ENCODE peak calls at places on chromosomes 16 and 17, in eight cellular contexts. A is PC-9; Q is ovary; K is H9; I is astrocyte; R is Peyer's patch; C is CD8-positive, alpha-beta T cell; T is stomach. E is an unnamed sample. For H3K9me3, the result is how much of the 10 kb centered on the place peaks cover.

GRCh38 chr16:11016993-11017392 is 72.6 kb downstream of the CLEC16A start:
- DNase-seq in A (peak), Q (no peak), K (no peak), I (peak), R (peak), C (peak), T (peak), E (peak)

GRCh38 chr16:25390761-25391160 is 133.1 kb upstream of the ZKSCAN2 start:
- DNase-seq in A (no peak), Q (no peak), K (no peak), I (no peak), R (no peak), C (no peak), T (no peak), E (no peak)

GRCh38 chr17:76458580-76459490 is 5.9 kb upstream of the UBE2O start:
- DNase-seq in A (peak), Q (peak), K (peak), I (peak), R (peak), C (no peak), T (peak), E (no peak)

GRCh38 chr16:61836804-61837398 is 199.3 kb downstream of the CDH8 start:
- DNase-seq in A (no peak), Q (no peak), K (no peak), I (peak), R (no peak), C (no peak), T (no peak), E (no peak)

GRCh38 chr16:82470506-82471196 is 156.1 kb upstream of the CDH13 start:
- DNase-seq in A (no peak), Q (no peak), K (no peak), I (peak), R (peak), C (no peak), T (no peak), E (no peak)

GRCh38 chr16:26644912-26645543 is 421.7 kb upstream of the C16orf82 start:
- DNase-seq in A (no peak), Q (no peak), K (no peak), I (no peak), R (no peak), C (no peak), T (no peak), E (no peak)

GRCh38 chr16:79434771-79435170 is 165.8 kb downstream of the MAF start:
- DNase-seq in A (no peak), Q (no peak), K (no peak), I (no peak), R (no peak), C (no peak), T (no peak), E (no peak)

GRCh38 chr17:63399316-63399715 is 46.8 kb downstream of the CYB561 start:
- DNase-seq in A (no peak), Q (no peak), K (no peak), I (peak), R (no peak), C (no peak), T (no peak), E (no peak)

GRCh38 chr16:55754056-55754455 is 78.8 kb downstream of the CES1 start:
- DNase-seq in A (no peak), Q (no peak), K (no peak), I (no peak), R (no peak), C (no peak), T (no peak), E (no peak)

GRCh38 chr17:63984651-63985386 is 12.1 kb upstream of the SCN4A start:
- DNase-seq in A (peak), Q (peak), K (no peak), I (peak), R (no peak), C (peak), T (peak), E (no peak)

GRCh38 chr16:77299395-77299794 is 100.2 kb downstream of the SYCE1L start:
- DNase-seq in A (no peak), Q (no peak), K (no peak), I (no peak), R (no peak), C (no peak), T (no peak), E (no peak)

GRCh38 chr17:31357831-31358400 is 33.6 kb upstream of the RAB11FIP4 start:
- DNase-seq in A (no peak), Q (no peak), K (no peak), I (no peak), R (no peak), C (no peak), T (no peak), E (no peak)

GRCh38 chr16:15950869-15951268 is 1.5 kb downstream of the ABCC1 start:
- DNase-seq in A (no peak), Q (no peak), K (no peak), I (no peak), R (no peak), C (no peak), T (no peak), E (no peak)

GRCh38 chr17:8459109-8459508 is 23.4 kb downstream of the NDEL1 start:
- DNase-seq in A (no peak), Q (no peak), K (no peak), I (no peak), R (no peak), C (no peak), T (no peak), E (no peak)

GRCh38 chr17:15945493-15946209 is 721 bp downstream of the ADORA2B start:
- DNase-seq in A (no peak), Q (no peak), K (no peak), I (no peak), R (peak), C (peak), T (no peak), E (peak)

GRCh38 chr17:41624208-41625101 is at the start of gene KRT17:
- DNase-seq in A (peak), Q (no peak), K (peak), I (no peak), R (peak), C (no peak), T (no peak), E (no peak)

GRCh38 chr17:44086364-44087311 is 16.1 kb downstream of the G6PC3 start:
- DNase-seq in A (peak), Q (peak), K (peak), I (peak), R (no peak), C (peak), T (no peak), E (no peak)

GRCh38 chr17:57234252-57235092 is 21.9 kb upstream of the MSI2 start:
- DNase-seq in A (no peak), Q (no peak), K (no peak), I (no peak), R (no peak), C (no peak), T (no peak), E (no peak)

GRCh38 chr17:80287806-80288579 is 27.3 kb downstream of the RNF213 start:
- DNase-seq in A (no peak), Q (no peak), K (no peak), I (no peak), R (no peak), C (no peak), T (no peak), E (peak)

GRCh38 chr17:79126139-79126538 is 51.5 kb downstream of the ENGASE start:
- DNase-seq in A (peak), Q (no peak), K (peak), I (no peak), R (peak), C (no peak), T (peak), E (no peak)

GRCh38 chr16:29820730-29821662 is 734 bp downstream of the MVP start:
- DNase-seq in A (peak), Q (peak), K (no peak), I (no peak), R (peak), C (peak), T (peak), E (peak)

GRCh38 chr17:71085238-71086033 is 916.1 kb downstream of the KCNJ2 start:
- DNase-seq in A (peak), Q (no peak), K (peak), I (no peak), R (no peak), C (no peak), T (peak), E (no peak)

GRCh38 chr16:2033057-2033911 is 6.6 kb downstream of the NHERF2 start:
- DNase-seq in A (peak), Q (no peak), K (no peak), I (peak), R (no peak), C (peak), T (peak), E (no peak)

GRCh38 chr17:75755205-75755901 is 9.6 kb downstream of the GALK1 start:
- DNase-seq in A (no peak), Q (no peak), K (peak), I (no peak), R (peak), C (no peak), T (no peak), E (no peak)

GRCh38 chr17:6393368-6393952 is 41.5 kb downstream of the AIPL1 start:
- DNase-seq in A (no peak), Q (no peak), K (no peak), I (no peak), R (no peak), C (no peak), T (no peak), E (no peak)

GRCh38 chr16:53341787-53342186 is 92.5 kb upstream of the RBL2 start:
- DNase-seq in A (no peak), Q (no peak), K (no peak), I (no peak), R (no peak), C (no peak), T (no peak), E (no peak)

GRCh38 chr17:55286681-55287589 is 22.2 kb downstream of the HLF start:
- DNase-seq in A (no peak), Q (no peak), K (no peak), I (peak), R (peak), C (no peak), T (peak), E (no peak)

GRCh38 chr16:65120811-65121721 is 797 bp downstream of the CDH11 start:
- DNase-seq in A (no peak), Q (peak), K (peak), I (peak), R (no peak), C (no peak), T (no peak), E (no peak)

GRCh38 chr16:20001856-20002707 is 71.6 kb downstream of the GPR139 start:
- DNase-seq in A (no peak), Q (no peak), K (no peak), I (no peak), R (peak), C (no peak), T (no peak), E (no peak)

GRCh38 chr16:535446-536405 is 8.2 kb downstream of the CAPN15 start:
- DNase-seq in A (peak), Q (no peak), K (no peak), I (peak), R (peak), C (no peak), T (peak), E (no peak)

DNA sequence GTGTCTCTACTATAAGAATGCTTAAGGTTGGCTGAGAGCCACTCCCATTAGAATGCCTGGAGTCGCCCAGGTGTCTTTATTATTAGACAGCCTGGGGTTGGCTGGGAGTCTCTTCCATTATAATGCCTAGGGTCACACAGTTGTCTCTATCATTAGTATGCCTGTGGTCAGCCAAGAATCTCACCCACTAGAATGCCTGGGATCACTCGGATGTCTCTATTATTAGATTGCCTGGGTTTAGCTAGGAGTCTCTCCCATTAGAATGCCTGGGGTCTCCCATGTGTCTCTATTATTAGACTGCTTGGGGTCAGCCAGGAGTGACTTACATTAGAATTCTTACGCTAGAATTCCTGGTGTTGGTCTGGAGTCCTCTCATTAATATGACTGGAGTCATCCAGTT is 2255.3 kb downstream of the TP53TG3F start:
- DNase-seq in A (no peak), Q (no peak), K (no peak), I (no peak), R (no peak), C (no peak), T (no peak), E (no peak)
- H3K9me3 ChIP-seq in A (under half), Q (under half), K (under half), I (under half), R (under half), C (under half), T (under half), E (under half)

DNA sequence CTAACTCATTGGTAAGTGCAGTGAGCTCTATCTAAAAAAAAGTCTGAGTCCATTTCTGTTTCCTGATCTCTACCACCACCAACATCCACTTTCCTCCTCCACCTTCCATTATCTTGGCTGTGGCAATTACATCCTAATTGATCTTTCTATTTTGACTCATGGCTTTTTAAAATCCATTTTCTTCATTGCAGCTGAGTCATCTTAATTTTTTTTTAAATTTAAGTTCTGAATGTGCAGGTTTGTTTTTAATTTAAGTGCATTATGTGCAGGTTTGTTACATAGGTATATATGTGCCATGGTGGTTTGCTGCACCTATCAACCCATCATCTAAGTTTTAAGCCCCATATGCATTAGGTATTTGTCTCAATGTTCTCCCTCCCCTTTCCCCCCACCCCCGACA is 390.7 kb downstream of the XYLT1 start:
- DNase-seq in A (no peak), Q (no peak), K (no peak), I (no peak), R (no peak), C (no peak), T (no peak), E (no peak)
- TF ChIP-seq CTCF in A (no peak), Q (no peak), K (no peak), I (no peak), R (no peak), C (no peak), T (no peak), E (no peak)

GRCh38 chr16:57624806-57625500 is 3.5 kb upstream of the ADGRG1 start:
- DNase-seq in A (no peak), Q (no peak), K (no peak), I (no peak), R (no peak), C (no peak), T (no peak), E (no peak)
- H3K27ac ChIP-seq in A (peak), Q (no peak), K (no peak), I (no peak), R (no peak), C (no peak), T (peak), E (no peak)

GRCh38 chr16:35743101-35743692 is 2283.8 kb downstream of the TP53TG3F start:
- DNase-seq in A (no peak), Q (no peak), K (no peak), I (no peak), R (no peak), C (no peak), T (no peak), E (no peak)
- H3K9me3 ChIP-seq in A (under half), Q (under half), K (half or more), I (under half), R (under half), C (under half), T (under half), E (under half)

GRCh38 chr17:29567362-29568330 is 809 bp upstream of the ABHD15 start:
- DNase-seq in A (peak), Q (peak), K (peak), I (no peak), R (peak), C (peak), T (peak), E (peak)
- TF ChIP-seq CTCF in A (no peak), Q (peak), K (peak), I (no peak), R (peak), C (peak), T (no peak), E (peak)

DNA sequence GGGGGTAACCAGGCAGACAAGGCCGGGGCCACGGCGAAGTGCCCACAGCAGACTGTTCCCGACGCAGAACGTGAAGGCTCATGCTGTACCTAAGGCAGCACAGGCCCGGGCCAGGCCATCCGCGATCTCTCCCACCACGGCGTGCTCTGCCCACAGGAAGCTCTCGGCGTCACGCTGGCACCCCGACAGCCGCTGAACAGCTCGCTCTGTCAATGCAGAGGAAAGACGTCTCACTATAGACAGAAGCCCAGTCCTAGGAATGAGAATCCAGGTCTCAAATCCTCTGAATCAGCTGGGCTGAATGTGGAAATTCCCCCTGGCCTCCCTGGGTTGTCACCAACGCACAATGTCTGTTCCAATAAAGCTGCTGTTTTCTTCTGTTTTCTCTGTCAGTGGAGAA is 21.4 kb downstream of the SERPINF1 start:
- DNase-seq in A (no peak), Q (peak), K (no peak), I (no peak), R (no peak), C (no peak), T (no peak), E (peak)
- H3K27ac ChIP-seq in A (no peak), Q (peak), K (no peak), I (peak), R (peak), C (no peak), T (peak), E (peak)

DNA sequence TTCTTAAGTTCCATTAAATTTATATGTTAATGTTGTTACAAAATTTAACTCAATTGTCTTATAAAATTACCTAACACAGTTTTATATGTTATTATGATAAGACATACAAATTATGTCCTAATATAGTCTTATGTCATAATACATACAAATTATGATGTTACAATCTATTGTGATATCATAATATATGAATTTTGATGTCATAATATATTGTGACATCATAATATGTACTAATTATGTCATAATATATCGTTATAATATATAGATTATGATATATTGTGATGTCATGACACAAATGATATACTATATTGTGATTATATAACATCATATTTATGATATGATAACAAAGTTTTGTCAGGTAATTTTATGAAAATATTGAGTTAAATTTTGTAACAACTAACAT is 1789.6 kb downstream of the TP53TG3F start:
- DNase-seq in A (no peak), Q (no peak), K (no peak), I (no peak), R (no peak), C (no peak), T (no peak), E (no peak)
- H3K9me3 ChIP-seq in A (under half), Q (under half), K (half or more), I (under half), R (under half), C (under half), T (under half), E (under half)

DNA sequence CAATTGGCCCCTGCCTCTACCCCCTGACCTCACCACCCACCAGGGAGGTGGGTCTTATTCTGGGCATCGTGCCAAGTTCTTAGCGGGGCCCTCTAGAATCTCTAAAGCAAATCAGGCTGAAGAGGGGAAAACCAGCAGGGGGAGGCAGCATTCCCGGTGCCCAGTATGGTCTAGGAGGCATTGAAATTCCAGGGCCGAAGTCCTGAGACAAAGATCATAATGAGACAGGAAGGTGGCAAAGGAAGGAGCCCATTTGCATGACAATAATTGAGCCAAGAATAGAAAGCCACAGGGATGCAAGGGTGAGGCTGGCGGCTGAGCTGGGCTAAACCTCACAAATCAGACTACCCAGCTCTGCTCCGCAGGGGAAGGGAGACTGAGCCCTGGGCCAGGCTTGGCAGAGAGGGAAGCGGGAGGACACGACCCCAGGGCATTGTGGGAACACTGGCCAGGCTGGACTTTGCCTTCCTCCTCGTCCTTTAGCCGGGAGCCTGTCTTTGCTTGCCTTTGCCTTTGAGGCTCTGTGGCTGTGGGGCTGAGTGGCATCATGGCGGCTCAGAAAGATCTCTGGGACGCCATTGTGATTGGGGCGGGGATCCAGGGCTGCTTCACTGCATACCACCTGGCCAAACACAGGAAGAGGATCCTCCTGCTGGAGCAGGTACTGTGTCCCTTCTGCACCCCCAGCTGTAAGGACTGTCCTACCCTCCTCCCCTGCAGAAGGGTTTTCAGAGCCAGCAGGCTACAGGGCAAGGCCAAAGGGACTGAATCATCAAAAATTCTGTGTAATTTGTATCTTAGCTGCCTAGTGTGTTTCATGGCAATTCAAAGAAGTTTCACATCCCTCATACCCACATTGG is at the start of gene PIPOX:
- DNase-seq in A (peak), Q (no peak), K (peak), I (peak), R (no peak), C (no peak), T (no peak), E (peak)
- TF ChIP-seq CTCF in A (no peak), Q (no peak), K (peak), I (peak), R (no peak), C (no peak), T (no peak), E (no peak)

E was measured in lower lobe of right lung.